ENCODE peak calls at places on chromosomes 6 and 20, in ten cellular contexts. One of them, this sample, is unnamed.

GRCh38 chr20:18180815-18181214 is 43.2 kb downstream of the KAT14 start:
- DNase-seq in CD4-positive, alpha-beta T cell: no peak
- DNase-seq in WERI-Rb-1: no peak
- DNase-seq in GM23248: no peak
- DNase-seq in astrocyte: no peak
- DNase-seq in sigmoid colon: no peak
- DNase-seq in CD8-positive, alpha-beta T cell: no peak
- DNase-seq in cardiac muscle cell: no peak
- DNase-seq in dorsolateral prefrontal cortex: no peak
- DNase-seq in tibial nerve: no peak
- DNase-seq in this sample: no peak

GRCh38 chr20:62599216-62600110 is 42.8 kb upstream of the SLCO4A1 start:
- DNase-seq in CD4-positive, alpha-beta T cell: no peak
- DNase-seq in WERI-Rb-1: no peak
- DNase-seq in GM23248: no peak
- DNase-seq in astrocyte: no peak
- DNase-seq in sigmoid colon: no peak
- DNase-seq in CD8-positive, alpha-beta T cell: no peak
- DNase-seq in cardiac muscle cell: no peak
- DNase-seq in dorsolateral prefrontal cortex: no peak
- DNase-seq in tibial nerve: no peak
- DNase-seq in this sample: no peak

GRCh38 chr6:40395698-40396076 is 191.5 kb downstream of the LRFN2 start:
- DNase-seq in CD4-positive, alpha-beta T cell: no peak
- DNase-seq in WERI-Rb-1: no peak
- DNase-seq in GM23248: no peak
- DNase-seq in astrocyte: no peak
- DNase-seq in sigmoid colon: no peak
- DNase-seq in CD8-positive, alpha-beta T cell: no peak
- DNase-seq in cardiac muscle cell: no peak
- DNase-seq in dorsolateral prefrontal cortex: no peak
- DNase-seq in tibial nerve: no peak
- DNase-seq in this sample: no peak

GRCh38 chr20:22274330-22274729 is 310.0 kb downstream of the FOXA2 start:
- DNase-seq in CD4-positive, alpha-beta T cell: no peak
- DNase-seq in WERI-Rb-1: no peak
- DNase-seq in GM23248: no peak
- DNase-seq in astrocyte: no peak
- DNase-seq in sigmoid colon: no peak
- DNase-seq in CD8-positive, alpha-beta T cell: no peak
- DNase-seq in cardiac muscle cell: no peak
- DNase-seq in dorsolateral prefrontal cortex: no peak
- DNase-seq in tibial nerve: no peak
- DNase-seq in this sample: no peak

GRCh38 chr6:31701666-31702420 is 1.3 kb downstream of the ABHD16A start:
- DNase-seq in CD4-positive, alpha-beta T cell: no peak
- DNase-seq in WERI-Rb-1: no peak
- DNase-seq in GM23248: peak
- DNase-seq in astrocyte: no peak
- DNase-seq in sigmoid colon: no peak
- DNase-seq in CD8-positive, alpha-beta T cell: no peak
- DNase-seq in cardiac muscle cell: no peak
- DNase-seq in dorsolateral prefrontal cortex: no peak
- DNase-seq in tibial nerve: no peak
- DNase-seq in this sample: no peak

GRCh38 chr20:3658708-3659491 is 4.3 kb downstream of the GFRA4 start:
- DNase-seq in CD4-positive, alpha-beta T cell: no peak
- DNase-seq in WERI-Rb-1: no peak
- DNase-seq in GM23248: no peak
- DNase-seq in astrocyte: no peak
- DNase-seq in sigmoid colon: no peak
- DNase-seq in CD8-positive, alpha-beta T cell: no peak
- DNase-seq in cardiac muscle cell: no peak
- DNase-seq in dorsolateral prefrontal cortex: peak
- DNase-seq in tibial nerve: no peak
- DNase-seq in this sample: no peak

GRCh38 chr20:36066777-36067176 is 87.8 kb upstream of the EPB41L1 start:
- DNase-seq in CD4-positive, alpha-beta T cell: no peak
- DNase-seq in WERI-Rb-1: no peak
- DNase-seq in GM23248: no peak
- DNase-seq in astrocyte: no peak
- DNase-seq in sigmoid colon: no peak
- DNase-seq in CD8-positive, alpha-beta T cell: no peak
- DNase-seq in cardiac muscle cell: no peak
- DNase-seq in dorsolateral prefrontal cortex: no peak
- DNase-seq in tibial nerve: no peak
- DNase-seq in this sample: no peak

GRCh38 chr6:47479156-47479541 is 1.6 kb downstream of the CD2AP start:
- DNase-seq in CD4-positive, alpha-beta T cell: no peak
- DNase-seq in WERI-Rb-1: no peak
- DNase-seq in GM23248: peak
- DNase-seq in astrocyte: no peak
- DNase-seq in sigmoid colon: no peak
- DNase-seq in CD8-positive, alpha-beta T cell: no peak
- DNase-seq in cardiac muscle cell: no peak
- DNase-seq in dorsolateral prefrontal cortex: no peak
- DNase-seq in tibial nerve: no peak
- DNase-seq in this sample: no peak

GRCh38 chr6:139250296-139251274 is 41.2 kb downstream of the TXLNB start:
- DNase-seq in CD4-positive, alpha-beta T cell: peak
- DNase-seq in WERI-Rb-1: peak
- DNase-seq in GM23248: peak
- DNase-seq in astrocyte: no peak
- DNase-seq in sigmoid colon: no peak
- DNase-seq in CD8-positive, alpha-beta T cell: peak
- DNase-seq in cardiac muscle cell: peak
- DNase-seq in dorsolateral prefrontal cortex: peak
- DNase-seq in tibial nerve: no peak
- DNase-seq in this sample: peak

GRCh38 chr20:49981218-49982071 is 1.3 kb upstream of the SNAI1 start:
- DNase-seq in CD4-positive, alpha-beta T cell: no peak
- DNase-seq in WERI-Rb-1: peak
- DNase-seq in GM23248: no peak
- DNase-seq in astrocyte: no peak
- DNase-seq in sigmoid colon: no peak
- DNase-seq in CD8-positive, alpha-beta T cell: no peak
- DNase-seq in cardiac muscle cell: no peak
- DNase-seq in dorsolateral prefrontal cortex: no peak
- DNase-seq in tibial nerve: no peak
- DNase-seq in this sample: no peak
- H3K27ac ChIP-seq in CD4-positive, alpha-beta T cell: no peak
- H3K27ac ChIP-seq in WERI-Rb-1: peak
- H3K27ac ChIP-seq in GM23248: no peak
- H3K27ac ChIP-seq in astrocyte: no peak
- H3K27ac ChIP-seq in sigmoid colon: no peak
- H3K27ac ChIP-seq in CD8-positive, alpha-beta T cell: no peak
- H3K27ac ChIP-seq in cardiac muscle cell: no peak
- H3K27ac ChIP-seq in dorsolateral prefrontal cortex: no peak
- H3K27ac ChIP-seq in tibial nerve: no peak
- H3K27ac ChIP-seq in this sample: no peak

GRCh38 chr20:51036226-51036625 is 13.3 kb upstream of the KCNG1 start:
- DNase-seq in CD4-positive, alpha-beta T cell: no peak
- DNase-seq in WERI-Rb-1: no peak
- DNase-seq in GM23248: peak
- DNase-seq in astrocyte: no peak
- DNase-seq in sigmoid colon: no peak
- DNase-seq in CD8-positive, alpha-beta T cell: no peak
- DNase-seq in cardiac muscle cell: no peak
- DNase-seq in dorsolateral prefrontal cortex: no peak
- DNase-seq in tibial nerve: no peak
- DNase-seq in this sample: no peak

GRCh38 chr20:51036827-51037229 is 13.9 kb upstream of the KCNG1 start:
- DNase-seq in CD4-positive, alpha-beta T cell: no peak
- DNase-seq in WERI-Rb-1: no peak
- DNase-seq in GM23248: peak
- DNase-seq in astrocyte: no peak
- DNase-seq in sigmoid colon: no peak
- DNase-seq in CD8-positive, alpha-beta T cell: no peak
- DNase-seq in cardiac muscle cell: no peak
- DNase-seq in dorsolateral prefrontal cortex: no peak
- DNase-seq in tibial nerve: no peak
- DNase-seq in this sample: no peak

GRCh38 chr20:51034461-51034860 is 11.6 kb upstream of the KCNG1 start:
- DNase-seq in CD4-positive, alpha-beta T cell: no peak
- DNase-seq in WERI-Rb-1: no peak
- DNase-seq in GM23248: peak
- DNase-seq in astrocyte: no peak
- DNase-seq in sigmoid colon: no peak
- DNase-seq in CD8-positive, alpha-beta T cell: no peak
- DNase-seq in cardiac muscle cell: no peak
- DNase-seq in dorsolateral prefrontal cortex: no peak
- DNase-seq in tibial nerve: no peak
- DNase-seq in this sample: no peak

GRCh38 chr20:51034988-51035656 is 12.2 kb upstream of the KCNG1 start:
- DNase-seq in CD4-positive, alpha-beta T cell: no peak
- DNase-seq in WERI-Rb-1: no peak
- DNase-seq in GM23248: no peak
- DNase-seq in astrocyte: no peak
- DNase-seq in sigmoid colon: no peak
- DNase-seq in CD8-positive, alpha-beta T cell: no peak
- DNase-seq in cardiac muscle cell: no peak
- DNase-seq in dorsolateral prefrontal cortex: no peak
- DNase-seq in tibial nerve: no peak
- DNase-seq in this sample: no peak

DNA sequence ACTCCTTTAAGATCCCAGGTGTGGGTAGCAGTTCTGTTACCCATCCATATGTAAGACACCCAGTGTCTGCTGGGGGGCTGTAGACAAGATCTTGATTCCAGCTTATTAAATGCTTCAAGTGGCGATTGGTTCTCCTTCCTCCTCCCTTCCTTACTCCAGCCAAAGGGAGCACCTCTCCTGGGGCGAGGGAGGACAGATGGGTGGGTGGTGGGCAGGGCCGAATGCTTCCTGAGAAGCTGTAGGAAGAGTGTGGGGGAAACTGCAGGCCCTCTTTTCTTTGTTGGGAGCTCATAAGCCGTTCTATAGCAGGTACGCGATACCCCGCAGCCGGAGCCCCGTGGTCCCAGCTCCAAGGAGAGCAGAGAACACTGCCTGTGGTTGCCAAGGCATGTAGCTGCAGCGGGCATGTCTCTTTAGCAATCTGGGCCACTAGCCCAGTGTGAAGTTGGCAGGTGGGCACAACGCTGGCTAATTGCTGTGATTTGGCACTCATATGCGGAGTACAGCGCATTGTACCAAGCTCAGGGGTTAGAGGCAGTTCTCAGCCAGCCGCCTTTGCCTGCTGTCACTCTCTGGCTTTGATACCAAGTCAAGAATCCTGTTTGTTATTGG is 14.7 kb upstream of the KCNG1 start:
- DNase-seq in CD4-positive, alpha-beta T cell: no peak
- DNase-seq in WERI-Rb-1: no peak
- DNase-seq in GM23248: no peak
- DNase-seq in astrocyte: no peak
- DNase-seq in sigmoid colon: no peak
- DNase-seq in CD8-positive, alpha-beta T cell: no peak
- DNase-seq in cardiac muscle cell: no peak
- DNase-seq in dorsolateral prefrontal cortex: peak
- DNase-seq in tibial nerve: no peak
- DNase-seq in this sample: no peak
- H3K27ac ChIP-seq in CD4-positive, alpha-beta T cell: no peak
- H3K27ac ChIP-seq in WERI-Rb-1: no peak
- H3K27ac ChIP-seq in GM23248: no peak
- H3K27ac ChIP-seq in astrocyte: no peak
- H3K27ac ChIP-seq in sigmoid colon: no peak
- H3K27ac ChIP-seq in CD8-positive, alpha-beta T cell: no peak
- H3K27ac ChIP-seq in cardiac muscle cell: no peak
- H3K27ac ChIP-seq in dorsolateral prefrontal cortex: peak
- H3K27ac ChIP-seq in tibial nerve: no peak
- H3K27ac ChIP-seq in this sample: peak

DNA sequence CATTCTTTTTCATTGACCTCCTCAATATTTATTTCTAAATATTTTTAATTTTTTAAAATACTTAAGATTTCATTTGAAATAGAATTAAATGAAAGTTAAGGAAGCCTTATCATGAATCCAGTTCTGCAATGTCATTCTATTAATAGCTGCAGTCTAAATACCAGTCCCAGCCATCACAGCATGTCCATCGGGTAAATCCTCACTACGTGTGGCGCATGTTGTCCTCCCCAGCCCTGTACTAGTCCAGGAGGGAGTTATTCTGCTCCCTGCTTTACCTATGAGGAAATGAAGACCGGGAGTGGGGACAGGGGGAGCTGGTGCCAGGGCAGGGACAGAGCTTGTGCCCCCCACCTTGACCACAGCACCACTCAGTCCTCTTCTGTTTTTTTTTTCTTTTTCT is 125.1 kb upstream of the QKI start:
- DNase-seq in CD4-positive, alpha-beta T cell: no peak
- DNase-seq in WERI-Rb-1: no peak
- DNase-seq in GM23248: no peak
- DNase-seq in astrocyte: no peak
- DNase-seq in sigmoid colon: no peak
- DNase-seq in CD8-positive, alpha-beta T cell: no peak
- DNase-seq in cardiac muscle cell: no peak
- DNase-seq in dorsolateral prefrontal cortex: no peak
- DNase-seq in tibial nerve: no peak
- DNase-seq in this sample: no peak
- H3K27ac ChIP-seq in CD4-positive, alpha-beta T cell: no peak
- H3K27ac ChIP-seq in WERI-Rb-1: no peak
- H3K27ac ChIP-seq in GM23248: no peak
- H3K27ac ChIP-seq in astrocyte: no peak
- H3K27ac ChIP-seq in sigmoid colon: no peak
- H3K27ac ChIP-seq in CD8-positive, alpha-beta T cell: no peak
- H3K27ac ChIP-seq in cardiac muscle cell: no peak
- H3K27ac ChIP-seq in dorsolateral prefrontal cortex: no peak
- H3K27ac ChIP-seq in tibial nerve: no peak
- H3K27ac ChIP-seq in this sample: no peak

GRCh38 chr6:16396497-16397319 is 158.3 kb downstream of the GMPR start:
- DNase-seq in CD4-positive, alpha-beta T cell: no peak
- DNase-seq in WERI-Rb-1: no peak
- DNase-seq in GM23248: no peak
- DNase-seq in astrocyte: no peak
- DNase-seq in sigmoid colon: no peak
- DNase-seq in CD8-positive, alpha-beta T cell: no peak
- DNase-seq in cardiac muscle cell: no peak
- DNase-seq in dorsolateral prefrontal cortex: no peak
- DNase-seq in tibial nerve: no peak
- DNase-seq in this sample: no peak

GRCh38 chr6:16397623-16398022 is 159.2 kb downstream of the GMPR start:
- DNase-seq in CD4-positive, alpha-beta T cell: no peak
- DNase-seq in WERI-Rb-1: no peak
- DNase-seq in GM23248: peak
- DNase-seq in astrocyte: peak
- DNase-seq in sigmoid colon: no peak
- DNase-seq in CD8-positive, alpha-beta T cell: no peak
- DNase-seq in cardiac muscle cell: no peak
- DNase-seq in dorsolateral prefrontal cortex: no peak
- DNase-seq in tibial nerve: no peak
- DNase-seq in this sample: no peak

GRCh38 chr6:16400248-16400760 is 161.9 kb downstream of the GMPR start:
- DNase-seq in CD4-positive, alpha-beta T cell: no peak
- DNase-seq in WERI-Rb-1: no peak
- DNase-seq in GM23248: no peak
- DNase-seq in astrocyte: no peak
- DNase-seq in sigmoid colon: no peak
- DNase-seq in CD8-positive, alpha-beta T cell: no peak
- DNase-seq in cardiac muscle cell: no peak
- DNase-seq in dorsolateral prefrontal cortex: no peak
- DNase-seq in tibial nerve: no peak
- DNase-seq in this sample: no peak

GRCh38 chr6:16399198-16399597 is 160.8 kb downstream of the GMPR start:
- DNase-seq in CD4-positive, alpha-beta T cell: no peak
- DNase-seq in WERI-Rb-1: no peak
- DNase-seq in GM23248: no peak
- DNase-seq in astrocyte: peak
- DNase-seq in sigmoid colon: no peak
- DNase-seq in CD8-positive, alpha-beta T cell: no peak
- DNase-seq in cardiac muscle cell: no peak
- DNase-seq in dorsolateral prefrontal cortex: no peak
- DNase-seq in tibial nerve: no peak
- DNase-seq in this sample: no peak

GRCh38 chr6:16398587-16398986 is 160.2 kb downstream of the GMPR start:
- DNase-seq in CD4-positive, alpha-beta T cell: no peak
- DNase-seq in WERI-Rb-1: no peak
- DNase-seq in GM23248: peak
- DNase-seq in astrocyte: peak
- DNase-seq in sigmoid colon: no peak
- DNase-seq in CD8-positive, alpha-beta T cell: no peak
- DNase-seq in cardiac muscle cell: no peak
- DNase-seq in dorsolateral prefrontal cortex: no peak
- DNase-seq in tibial nerve: no peak
- DNase-seq in this sample: no peak
- H3K27ac ChIP-seq in CD4-positive, alpha-beta T cell: no peak
- H3K27ac ChIP-seq in WERI-Rb-1: no peak
- H3K27ac ChIP-seq in GM23248: peak
- H3K27ac ChIP-seq in astrocyte: peak
- H3K27ac ChIP-seq in sigmoid colon: peak
- H3K27ac ChIP-seq in CD8-positive, alpha-beta T cell: no peak
- H3K27ac ChIP-seq in cardiac muscle cell: no peak
- H3K27ac ChIP-seq in dorsolateral prefrontal cortex: no peak
- H3K27ac ChIP-seq in tibial nerve: no peak
- H3K27ac ChIP-seq in this sample: no peak

This sample was measured in caudate nucleus.